ENCODE peak calls at places on chromosomes 5 and 9, in five cellular contexts. P, R, V, O and E are unnamed samples.

GRCh38 chr5:865168-865521 is 14.4 kb upstream of the ZDHHC11 start:
- DNase-seq in O (no peak), R (no peak), P (no peak), V (no peak), E (no peak)

GRCh38 chr5:23025604-23026003 is 172.5 kb upstream of the CDH12 start:
- DNase-seq in V (no peak), O (no peak), P (no peak), R (no peak), E (no peak)

GRCh38 chr9:128043467-128043868 is 23.7 kb downstream of the NAIF1 start:
- DNase-seq in P (no peak), R (no peak), V (no peak), O (no peak), E (no peak)

GRCh38 chr9:81868145-81868544 is 60.1 kb upstream of the SPATA31D4 start:
- DNase-seq in R (no peak), P (no peak), O (peak; percentile 54), V (no peak), E (no peak)

GRCh38 chr9:132797861-132798659 is 80.0 kb downstream of the AK8 start:
- DNase-seq in O (no peak), R (no peak), V (no peak), P (peak; percentile 78), E (no peak)

GRCh38 chr9:9893837-9894236 is 719.0 kb downstream of the PTPRD start:
- DNase-seq in R (no peak), P (no peak), O (peak; percentile 1), V (no peak), E (no peak)

GRCh38 chr5:119274767-119275130 is 81.1 kb upstream of the TNFAIP8 start:
- DNase-seq in V (no peak), O (peak; percentile 89), R (no peak), P (no peak), E (no peak)

GRCh38 chr5:180121799-180122198 is 50.2 kb upstream of the RNF130 start:
- DNase-seq in V (peak; percentile 9), P (no peak), O (no peak), R (no peak), E (no peak)

GRCh38 chr9:36039696-36040095 is 3.0 kb downstream of the RECK start:
- DNase-seq in O (peak; percentile 75), R (no peak), V (no peak), P (no peak), E (no peak)

GRCh38 chr5:5492087-5492933 is 69.8 kb downstream of the ICE1 start:
- DNase-seq in V (no peak), R (no peak), P (no peak), O (peak; percentile 47), E (no peak)

GRCh38 chr5:170691623-170692022 is 91.9 kb upstream of the GABRP start:
- DNase-seq in O (no peak), R (no peak), P (no peak), V (no peak), E (no peak)

GRCh38 chr9:132864691-132865090 is 13.4 kb downstream of the AK8 start:
- DNase-seq in R (no peak), O (no peak), V (no peak), P (no peak), E (no peak)

GRCh38 chr5:178430187-178431062 is 159.8 kb downstream of the COL23A1 start:
- DNase-seq in R (no peak), P (no peak), V (no peak), O (no peak), E (no peak)

GRCh38 chr9:101029300-101030021 is 934 bp downstream of the PLPPR1 start:
- DNase-seq in R (no peak), O (no peak), P (no peak), V (no peak), E (peak; percentile 49)

GRCh38 chr5:38008198-38008597 is 168.4 kb upstream of the GDNF start:
- DNase-seq in O (no peak), V (no peak), R (no peak), P (no peak), E (no peak)

GRCh38 chr5:109561447-109561846 is 128.3 kb upstream of the MAN2A1 start:
- DNase-seq in R (no peak), P (no peak), O (no peak), V (no peak), E (no peak)

GRCh38 chr5:109566361-109566760 is 123.4 kb upstream of the MAN2A1 start:
- DNase-seq in R (no peak), O (no peak), P (no peak), V (no peak), E (no peak)

GRCh38 chr5:109563692-109564091 is 126.0 kb upstream of the MAN2A1 start:
- DNase-seq in R (no peak), V (no peak), P (no peak), O (no peak), E (no peak)

GRCh38 chr5:109560554-109560953 is 129.2 kb upstream of the MAN2A1 start:
- DNase-seq in O (no peak), P (no peak), V (no peak), R (no peak), E (no peak)

DNA sequence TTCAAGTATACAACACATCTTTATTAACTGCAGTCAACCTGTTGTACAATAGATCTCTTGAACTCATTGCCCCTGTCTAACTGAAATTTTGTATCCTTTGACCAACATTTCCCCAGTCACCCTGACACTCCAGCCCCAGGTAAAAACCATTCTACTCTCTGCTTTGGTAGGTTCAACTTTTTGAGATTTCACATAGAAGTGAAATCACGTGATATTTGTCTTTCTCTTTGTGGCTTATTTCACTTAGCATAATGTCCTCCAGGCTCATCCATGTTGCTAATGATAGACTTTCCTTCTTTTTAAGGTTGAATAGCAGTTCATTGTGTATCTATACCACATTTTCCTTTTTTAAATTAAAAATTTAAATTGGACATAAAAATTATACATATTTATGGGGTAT is 126.5 kb upstream of the MAN2A1 start:
- DNase-seq in R (no peak), O (no peak), P (no peak), V (no peak), E (no peak)
- H3K27ac ChIP-seq in R (no peak overlapping the region), O (no peak overlapping the region), P (no peak overlapping the region), V (no peak overlapping the region), E (no peak overlapping the region)

DNA sequence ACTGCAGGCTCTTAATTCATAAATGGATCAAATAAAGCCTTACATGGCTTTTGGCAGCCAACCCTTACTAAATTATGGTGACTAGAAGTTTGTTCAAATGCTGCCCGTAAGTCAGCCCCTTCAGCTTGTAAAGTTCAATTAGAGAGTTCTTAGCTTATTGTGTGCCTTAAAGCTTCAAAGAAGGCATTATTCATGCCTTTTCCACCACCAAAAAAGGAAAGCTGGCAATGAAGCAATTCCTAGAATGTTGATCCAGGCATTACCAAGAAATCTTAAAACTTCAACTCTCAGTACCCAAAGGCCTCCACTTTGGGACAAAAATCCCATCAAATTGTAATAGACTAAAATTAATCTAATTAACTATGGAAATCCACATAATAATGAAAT is 68.4 kb downstream of the ZNF608 start:
- DNase-seq in O (no peak), R (no peak), V (no peak), P (no peak), E (no peak)
- H3K27ac ChIP-seq in O (no peak overlapping the region), R (peak overlapping the region; percentile 48), V (peak overlapping the region; percentile 72), P (peak overlapping the region; percentile 59), E (peak overlapping the region; percentile 66)

GRCh38 chr9:109424618-109425017 is 73.5 kb downstream of the PTPN3 start:
- DNase-seq in R (no peak), O (no peak), V (no peak), P (no peak), E (no peak)
- H3K27ac ChIP-seq in R (no peak overlapping the region), O (no peak overlapping the region), V (no peak overlapping the region), P (no peak overlapping the region), E (no peak overlapping the region)

GRCh38 chr9:113477661-113478060 is 14.1 kb downstream of the RGS3 start:
- DNase-seq in P (no peak), R (no peak), V (no peak), O (no peak), E (no peak)
- H3K27ac ChIP-seq in P (no peak overlapping the region), R (no peak overlapping the region), V (no peak overlapping the region), O (no peak overlapping the region), E (no peak overlapping the region)

DNA sequence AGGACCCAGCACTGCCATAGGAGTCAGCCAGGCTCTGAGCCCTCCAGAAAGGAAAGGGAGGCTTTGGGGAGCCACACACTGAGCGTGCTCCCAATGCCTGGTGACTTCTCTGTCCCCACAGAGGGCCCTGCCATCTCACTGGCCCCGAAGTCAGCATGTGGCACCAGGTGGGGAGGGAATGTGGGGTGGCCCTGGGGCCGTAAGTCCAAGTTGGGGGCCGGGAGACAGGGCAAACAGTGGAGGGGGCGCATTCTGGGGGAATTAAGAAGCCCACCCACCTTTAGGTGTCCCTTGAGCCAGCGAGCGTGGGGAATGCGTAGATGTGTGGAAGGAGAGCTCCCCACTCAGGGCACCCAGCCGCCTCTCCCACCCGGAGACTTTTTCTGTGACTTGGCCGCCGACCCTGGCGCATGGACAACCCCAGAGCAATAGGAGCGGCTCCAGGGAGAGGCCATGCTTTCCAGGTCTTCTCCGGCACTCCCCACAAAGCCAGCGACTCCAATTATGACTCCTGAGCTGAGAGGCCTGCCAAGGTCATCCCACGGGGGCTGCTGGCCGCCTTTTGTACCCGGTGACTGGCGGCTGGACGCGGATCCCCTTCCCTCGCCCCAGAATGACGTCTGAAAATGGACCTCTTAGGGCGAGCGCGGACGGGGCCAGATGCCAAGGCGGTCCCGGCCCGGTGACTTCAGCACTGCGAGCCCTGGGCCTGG is 9.8 kb downstream of the IRX1 start:
- DNase-seq in R (no peak), P (no peak), O (peak; percentile 16), V (no peak), E (no peak)
- H3K27ac ChIP-seq in R (no peak overlapping the region), P (no peak overlapping the region), O (no peak overlapping the region), V (peak overlapping the region; percentile 93), E (no peak overlapping the region)

GRCh38 chr5:87850843-87851242 is 417.8 kb downstream of the TMEM161B start:
- DNase-seq in O (peak; percentile 59), P (no peak), R (no peak), V (no peak), E (no peak)
- H3K27ac ChIP-seq in O (no peak overlapping the region), P (no peak overlapping the region), R (no peak overlapping the region), V (no peak overlapping the region), E (no peak overlapping the region)

GRCh38 chr5:150618188-150618587 is 22.3 kb upstream of the SYNPO start:
- DNase-seq in P (no peak), V (no peak), R (no peak), O (peak; percentile 37), E (no peak)
- H3K27ac ChIP-seq in P (peak overlapping the region; percentile 77), V (peak overlapping the region; percentile 73), R (peak overlapping the region; percentile 42), O (peak overlapping the region; percentile 33), E (peak overlapping the region; percentile 69)

DNA sequence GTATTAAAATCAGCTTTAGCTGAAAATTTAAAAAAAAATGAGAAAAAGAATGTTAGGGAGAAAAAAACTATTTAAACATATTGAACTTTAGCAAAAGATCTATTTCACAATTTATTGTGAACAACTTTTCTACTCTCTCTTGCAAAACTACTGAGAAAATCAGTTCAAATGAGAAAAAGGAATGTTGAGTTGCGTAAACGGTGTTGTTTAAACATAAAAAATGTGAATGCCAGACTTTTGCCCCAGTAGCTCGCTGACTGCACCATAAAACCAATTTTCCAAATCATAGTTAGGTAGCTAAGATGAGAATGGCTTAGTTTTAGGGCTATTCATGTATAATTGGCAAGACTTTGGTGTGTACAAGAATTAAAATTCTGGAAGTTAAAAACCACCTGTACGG is 13.4 kb upstream of the RAD23B start:
- DNase-seq in P (no peak), R (no peak), O (no peak), V (no peak), E (no peak)
- H3K27ac ChIP-seq in P (peak overlapping the region; percentile 55), R (peak overlapping the region; percentile 43), O (no peak overlapping the region), V (no peak overlapping the region), E (no peak overlapping the region)